ENCODE peak calls at places on chromosome 1, in seven cellular contexts. Y is cardiac fibroblast, Z is fibroblast of mammary gland, B is heart right ventricle, S is heart left ventricle, X is aorta, G is cardiac muscle cell. Q is an unnamed sample.

GRCh38 chr1:235632538-235633219 is 16.9 kb downstream of the GNG4 start:
- DNase-seq in Z (peak), G (peak), B (no peak), S (no peak), Y (peak), X (no peak), Q (peak)

GRCh38 chr1:203033917-203034316 is 7.6 kb downstream of the PPFIA4 start:
- DNase-seq in S (no peak), Y (no peak), Z (no peak), B (no peak), G (no peak), X (no peak), Q (no peak)

GRCh38 chr1:196997428-196997827 is 20.1 kb downstream of the CFHR5 start:
- DNase-seq in G (peak), Z (peak), B (no peak), Y (peak), X (no peak), S (no peak), Q (peak)

GRCh38 chr1:21022279-21023040 is 154.2 kb downstream of the EIF4G3 start:
- DNase-seq in S (no peak), Y (peak), B (peak), G (peak), X (no peak), Z (peak), Q (peak)

GRCh38 chr1:231695439-231696255 is 69.1 kb downstream of the DISC1 start:
- DNase-seq in B (no peak), Y (peak), X (no peak), G (peak), S (no peak), Z (peak), Q (no peak)

GRCh38 chr1:222818171-222818570 is 3.3 kb downstream of the DISP1 start:
- DNase-seq in G (no peak), Y (no peak), X (no peak), Z (no peak), S (no peak), B (no peak), Q (peak)

GRCh38 chr1:62335656-62336055 is 16.4 kb upstream of the KANK4 start:
- DNase-seq in Z (no peak), S (no peak), B (no peak), G (no peak), X (no peak), Y (no peak), Q (no peak)

GRCh38 chr1:50110084-50110615 is 1.4 kb downstream of the ELAVL4 start:
- DNase-seq in Z (no peak), B (no peak), X (no peak), S (peak), G (no peak), Y (no peak), Q (no peak)

GRCh38 chr1:8813016-8813763 is 4.2 kb downstream of the RERE start:
- DNase-seq in G (peak), X (no peak), S (no peak), Z (no peak), Y (peak), B (no peak), Q (peak)

GRCh38 chr1:81907569-81907968 is 106.8 kb downstream of the ADGRL2 start:
- DNase-seq in G (no peak), X (no peak), S (no peak), B (no peak), Y (no peak), Z (no peak), Q (no peak)

GRCh38 chr1:20373764-20374163 is 83.1 kb downstream of the VWA5B1 start:
- DNase-seq in Z (no peak), Y (no peak), X (no peak), G (no peak), S (no peak), B (no peak), Q (no peak)

GRCh38 chr1:26161408-26162219 is 2.7 kb downstream of the FAM110D start:
- DNase-seq in Z (peak), S (peak), X (peak), Y (peak), G (peak), B (peak), Q (no peak)

GRCh38 chr1:32204943-32205361 is 519 bp upstream of the IQCC start:
- DNase-seq in S (no peak), X (no peak), Z (no peak), Y (no peak), B (no peak), G (no peak), Q (no peak)

GRCh38 chr1:205376739-205377138 is 20.0 kb upstream of the KLHDC8A start:
- DNase-seq in X (no peak), G (no peak), S (no peak), Y (no peak), B (no peak), Z (peak), Q (peak)

GRCh38 chr1:152061952-152062351 is 25.1 kb upstream of the S100A11 start:
- DNase-seq in G (no peak), B (no peak), S (no peak), Z (no peak), X (no peak), Y (no peak), Q (no peak)

GRCh38 chr1:169944621-169945020 is 50.9 kb upstream of the SCYL3 start:
- DNase-seq in X (no peak), G (no peak), Z (no peak), B (no peak), Y (no peak), S (no peak), Q (no peak)

GRCh38 chr1:19564366-19564765 is 79.0 kb upstream of the CAPZB start:
- DNase-seq in B (peak), Z (no peak), Y (no peak), X (no peak), S (peak), G (no peak), Q (no peak)

GRCh38 chr1:89633745-89634625 is 1.1 kb downstream of the LRRC8C start:
- DNase-seq in X (no peak), S (no peak), Z (peak), Y (peak), B (peak), G (peak), Q (peak)

GRCh38 chr1:90831910-90832309 is 114.8 kb upstream of the BARHL2 start:
- DNase-seq in X (no peak), Y (no peak), Z (no peak), B (no peak), S (no peak), G (no peak), Q (no peak)

GRCh38 chr1:32142446-32143301 is 34.8 kb downstream of the KPNA6 start:
- DNase-seq in X (peak), Y (peak), G (peak), Z (peak), B (peak), S (peak), Q (peak)

GRCh38 chr1:225855503-225856285 is 26.5 kb downstream of the TMEM63A start:
- DNase-seq in G (no peak), S (no peak), Z (no peak), Y (no peak), X (no peak), B (no peak), Q (no peak)

GRCh38 chr1:41773144-41773571 is 145.6 kb downstream of the HIVEP3 start:
- DNase-seq in Y (peak), S (no peak), B (no peak), X (no peak), G (peak), Z (peak), Q (peak)

GRCh38 chr1:219441884-219442283 is 171.0 kb downstream of the ZC3H11B start:
- DNase-seq in Z (no peak), X (no peak), S (no peak), B (no peak), G (no peak), Y (no peak), Q (no peak)

GRCh38 chr1:187185389-187185788 is 356.6 kb downstream of the PLA2G4A start:
- DNase-seq in Y (no peak), G (no peak), B (no peak), Z (no peak), X (no peak), S (no peak), Q (no peak)

GRCh38 chr1:62090016-62090415 is 104.6 kb upstream of the L1TD1 start:
- DNase-seq in B (no peak), Z (no peak), G (no peak), X (no peak), S (no peak), Y (no peak), Q (no peak)

GRCh38 chr1:203185585-203185984 is 919 bp downstream of the CHI3L1 start:
- DNase-seq in Y (no peak), S (no peak), B (no peak), G (no peak), Z (no peak), X (no peak), Q (no peak)

GRCh38 chr1:8025671-8026144 is 401 bp downstream of the ERRFI1 start:
- DNase-seq in G (no peak), S (no peak), X (peak), Z (no peak), B (no peak), Y (peak), Q (no peak)

GRCh38 chr1:28248273-28249012 is 10.9 kb upstream of the SESN2 start:
- DNase-seq in Y (peak), Z (peak), G (peak), X (peak), S (peak), B (peak), Q (peak)
- H3K4me3 ChIP-seq in Y (peak), Z (no peak), G (no peak), X (no peak), S (peak), B (no peak), Q (no peak)

GRCh38 chr1:160642281-160642644 is 4.6 kb downstream of the SLAMF1 start:
- DNase-seq in Y (no peak), S (no peak), B (no peak), G (no peak), X (no peak), Z (no peak), Q (no peak)
- H3K4me3 ChIP-seq in Y (no peak), S (no peak), B (no peak), G (no peak), X (no peak), Z (no peak), Q (no peak)

GRCh38 chr1:56180806-56181205 is 398.6 kb downstream of the PLPP3 start:
- DNase-seq in X (no peak), Z (peak), Y (peak), G (peak), B (no peak), S (no peak), Q (no peak)
- H3K4me3 ChIP-seq in X (peak), Z (no peak), Y (no peak), G (no peak), B (peak), S (peak), Q (no peak)

DNA sequence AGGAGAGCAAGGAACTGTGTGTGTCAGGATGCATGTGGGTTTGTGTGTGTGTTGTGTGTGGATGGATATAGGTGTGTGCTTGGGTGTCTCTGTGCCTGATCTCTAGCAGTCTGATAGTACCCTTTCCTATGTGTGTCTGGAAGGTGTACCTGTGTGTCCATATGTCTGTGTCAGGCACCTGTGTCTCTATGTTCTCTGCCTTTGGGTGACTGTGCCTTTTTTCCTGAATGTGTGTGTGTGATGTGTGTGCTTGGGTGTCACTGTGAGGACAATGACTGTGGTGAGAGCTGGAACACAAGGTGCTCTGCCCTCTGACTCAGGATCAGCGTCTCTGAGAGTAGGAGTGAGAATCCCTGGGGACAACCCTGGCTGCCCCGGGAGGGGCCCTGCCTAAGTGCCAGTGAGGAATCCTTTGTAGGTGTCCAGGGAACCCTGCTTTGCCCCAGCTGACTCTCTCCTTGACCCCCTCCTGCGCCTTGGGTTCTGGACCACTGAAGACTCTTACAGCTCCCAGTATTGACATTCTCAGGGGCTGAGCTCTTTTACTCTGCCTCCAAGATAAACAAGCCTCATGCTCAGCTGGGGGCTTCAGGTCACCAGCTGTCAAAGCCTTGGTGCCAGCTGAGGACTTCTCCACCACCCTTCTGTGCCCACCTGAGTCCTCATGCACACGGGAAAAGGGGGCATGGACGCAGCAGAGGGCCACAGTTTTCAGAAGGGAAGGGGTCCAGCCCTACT is 710 bp upstream of the EFNA3 start:
- DNase-seq in Z (peak), G (no peak), B (no peak), S (no peak), X (no peak), Y (no peak), Q (no peak)
- H3K4me3 ChIP-seq in Z (no peak), G (peak), B (no peak), S (peak), X (no peak), Y (no peak), Q (no peak)

GRCh38 chr1:201653883-201654282 is 115.0 kb downstream of the NAV1 start:
- DNase-seq in S (no peak), B (no peak), G (no peak), X (no peak), Z (peak), Y (no peak), Q (no peak)

GRCh38 chr1:201653238-201653637 is 114.3 kb downstream of the NAV1 start:
- DNase-seq in Y (no peak), X (no peak), B (no peak), Z (no peak), S (no peak), G (no peak), Q (no peak)

GRCh38 chr1:201655243-201655642 is 116.3 kb downstream of the NAV1 start:
- DNase-seq in S (peak), Y (peak), X (no peak), G (peak), Z (peak), B (peak), Q (no peak)

GRCh38 chr1:201656670-201657032 is 117.7 kb downstream of the NAV1 start:
- DNase-seq in Y (peak), Z (peak), S (no peak), G (peak), X (peak), B (no peak), Q (no peak)

GRCh38 chr1:201655910-201656669 is 117.2 kb downstream of the NAV1 start:
- DNase-seq in Y (no peak), S (peak), Z (peak), G (no peak), B (no peak), X (no peak), Q (no peak)
- H3K4me3 ChIP-seq in Y (no peak), S (no peak), Z (no peak), G (no peak), B (no peak), X (no peak), Q (no peak)

DNA sequence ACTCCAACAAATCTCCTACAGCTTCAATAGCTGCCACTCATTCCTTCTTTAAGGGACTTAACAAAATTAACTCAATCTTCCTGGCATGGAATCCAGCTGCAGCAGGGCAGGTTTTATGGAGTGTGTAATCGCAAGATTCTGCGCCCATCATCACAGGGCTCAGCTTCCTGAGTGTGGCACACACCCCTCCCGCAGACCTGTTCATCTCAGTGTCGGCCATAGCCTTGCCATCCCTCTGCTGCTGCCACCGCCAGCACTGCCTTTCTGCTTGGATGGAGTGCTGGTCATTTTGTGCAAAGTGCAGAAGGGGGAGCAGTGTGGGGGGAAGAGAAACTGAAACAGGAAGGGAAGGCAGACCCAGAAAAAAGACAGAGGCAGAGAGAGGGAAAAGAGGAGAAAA is 324.4 kb downstream of the SEC16B start:
- DNase-seq in G (no peak), X (no peak), S (no peak), Z (no peak), B (no peak), Y (no peak), Q (no peak)
- H3K4me3 ChIP-seq in G (no peak), X (no peak), S (no peak), Z (no peak), B (no peak), Y (no peak), Q (no peak)